ENCODE peak calls at places on chromosomes 2 and 18, in six cellular contexts. R, E, T, G, U and M are unnamed samples.

GRCh38 chr2:27264753-27265535 is 2.1 kb upstream of the SLC30A3 start:
- DNase-seq in T (peak), G (no peak), U (peak), R (peak), E (peak), M (peak)

GRCh38 chr2:201642086-201642578 is 1.2 kb downstream of the TMEM237 start:
- DNase-seq in R (no peak), G (no peak), U (no peak), E (no peak), T (no peak), M (no peak)

GRCh38 chr18:57461652-57462269 is 26.6 kb downstream of the ONECUT2 start:
- DNase-seq in R (no peak), E (no peak), G (no peak), U (no peak), T (no peak), M (no peak)

GRCh38 chr2:61335226-61335625 is 135.7 kb downstream of the USP34 start:
- DNase-seq in E (no peak), U (no peak), T (no peak), R (peak), G (no peak), M (no peak)

GRCh38 chr2:206211657-206212255 is 52.1 kb downstream of the EEF1B2 start:
- DNase-seq in E (no peak), T (peak), G (peak), R (peak), U (no peak), M (no peak)

GRCh38 chr2:221178139-221178538 is 394.0 kb downstream of the EPHA4 start:
- DNase-seq in G (no peak), U (no peak), R (no peak), T (no peak), E (no peak), M (no peak)

GRCh38 chr2:69369802-69370201 is 17.2 kb downstream of the GFPT1 start:
- DNase-seq in U (no peak), T (no peak), R (no peak), E (no peak), G (no peak), M (no peak)

GRCh38 chr2:1886405-1886992 is 142.2 kb upstream of the PXDN start:
- DNase-seq in T (peak), G (no peak), U (peak), R (peak), E (peak), M (no peak)

GRCh38 chr2:86490245-86490644 is 49.1 kb downstream of the KDM3A start:
- DNase-seq in G (no peak), T (no peak), U (no peak), E (no peak), R (no peak), M (no peak)

GRCh38 chr2:127293386-127293757 is 572 bp downstream of the ERCC3 start:
- DNase-seq in U (no peak), T (peak), G (no peak), E (no peak), R (peak), M (no peak)

GRCh38 chr18:27549335-27550039 is 364.4 kb upstream of the CHST9 start:
- DNase-seq in T (no peak), E (no peak), U (no peak), R (no peak), G (no peak), M (no peak)

GRCh38 chr18:77155031-77155430 is 22.4 kb upstream of the MBP start:
- DNase-seq in G (no peak), R (no peak), U (no peak), E (no peak), T (no peak), M (no peak)

GRCh38 chr2:194166818-194167217 is 1490.2 kb upstream of the SLC39A10 start:
- DNase-seq in T (peak), U (no peak), G (no peak), E (peak), R (peak), M (no peak)

GRCh38 chr18:58373486-58373885 is 255.4 kb downstream of the ALPK2 start:
- DNase-seq in T (no peak), R (no peak), G (no peak), E (no peak), U (no peak), M (no peak)